ENCODE peak calls at places on chromosomes 4 and X, in seven cellular contexts. One of them, this sample, is unnamed.

GRCh38 chr4:87853108-87853507 is 20.3 kb downstream of the MEPE start:
- DNase-seq in H9: no peak
- DNase-seq in AG08396: peak; percentile 31
- DNase-seq in NCI-H69: peak; percentile 17
- DNase-seq in activated naive CD4-positive, alpha-beta T cell: no peak
- DNase-seq in lower leg skin: no peak
- DNase-seq in HCEC 1CT: peak; percentile 22
- DNase-seq in this sample: no peak

GRCh38 chr4:123017078-123017477 is 94.7 kb upstream of the NUDT6 start:
- DNase-seq in H9: no peak
- DNase-seq in AG08396: no peak
- DNase-seq in NCI-H69: no peak
- DNase-seq in activated naive CD4-positive, alpha-beta T cell: no peak
- DNase-seq in lower leg skin: no peak
- DNase-seq in HCEC 1CT: no peak
- DNase-seq in this sample: no peak

GRCh38 chr4:57083107-57083506 is 27.1 kb downstream of the IGFBP7 start:
- DNase-seq in H9: no peak
- DNase-seq in AG08396: no peak
- DNase-seq in NCI-H69: no peak
- DNase-seq in activated naive CD4-positive, alpha-beta T cell: no peak
- DNase-seq in lower leg skin: no peak
- DNase-seq in HCEC 1CT: peak; percentile 8
- DNase-seq in this sample: no peak

GRCh38 chr4:102717448-102718092 is 43.2 kb downstream of the MANBA start:
- DNase-seq in H9: no peak
- DNase-seq in AG08396: no peak
- DNase-seq in NCI-H69: no peak
- DNase-seq in activated naive CD4-positive, alpha-beta T cell: no peak
- DNase-seq in lower leg skin: no peak
- DNase-seq in HCEC 1CT: peak; percentile 15
- DNase-seq in this sample: no peak

GRCh38 chrX:105461013-105461412 is 240.5 kb upstream of the TEX13A start:
- DNase-seq in H9: no peak
- DNase-seq in AG08396: no peak
- DNase-seq in NCI-H69: no peak
- DNase-seq in activated naive CD4-positive, alpha-beta T cell: no peak
- DNase-seq in lower leg skin: no peak
- DNase-seq in HCEC 1CT: peak; percentile 46
- DNase-seq in this sample: no peak

GRCh38 chrX:130981836-130982235 is 76.3 kb upstream of the ARHGAP36 start:
- DNase-seq in H9: no peak
- DNase-seq in AG08396: no peak
- DNase-seq in NCI-H69: no peak
- DNase-seq in activated naive CD4-positive, alpha-beta T cell: no peak
- DNase-seq in lower leg skin: no peak
- DNase-seq in HCEC 1CT: peak; percentile 11
- DNase-seq in this sample: no peak

GRCh38 chr4:52836653-52837052 is 25.5 kb upstream of the RASL11B start:
- DNase-seq in H9: no peak
- DNase-seq in AG08396: no peak
- DNase-seq in NCI-H69: no peak
- DNase-seq in activated naive CD4-positive, alpha-beta T cell: no peak
- DNase-seq in lower leg skin: no peak
- DNase-seq in HCEC 1CT: peak; percentile 2
- DNase-seq in this sample: no peak

GRCh38 chr4:81466841-81467671 is 4.7 kb downstream of the RASGEF1B start:
- DNase-seq in H9: peak; percentile 47
- DNase-seq in AG08396: peak; percentile 48
- DNase-seq in NCI-H69: peak; percentile 81
- DNase-seq in activated naive CD4-positive, alpha-beta T cell: peak; percentile 44
- DNase-seq in lower leg skin: no peak
- DNase-seq in HCEC 1CT: peak; percentile 14
- DNase-seq in this sample: peak; percentile 73

GRCh38 chr4:1400861-1401408 is 5.3 kb downstream of the NKX1-1 start:
- DNase-seq in H9: no peak
- DNase-seq in AG08396: peak; percentile 21
- DNase-seq in NCI-H69: no peak
- DNase-seq in activated naive CD4-positive, alpha-beta T cell: no peak
- DNase-seq in lower leg skin: peak; percentile 48
- DNase-seq in HCEC 1CT: no peak
- DNase-seq in this sample: no peak

GRCh38 chr4:111641813-111642579 is 503.3 kb upstream of the FAM241A start:
- DNase-seq in H9: peak; percentile 67
- DNase-seq in AG08396: peak; percentile 65
- DNase-seq in NCI-H69: peak; percentile 88
- DNase-seq in activated naive CD4-positive, alpha-beta T cell: no peak
- DNase-seq in lower leg skin: peak; percentile 81
- DNase-seq in HCEC 1CT: peak; percentile 78
- DNase-seq in this sample: peak; percentile 68

GRCh38 chr4:78634011-78634664 is 82.6 kb downstream of the ANXA3 start:
- DNase-seq in H9: no peak
- DNase-seq in AG08396: no peak
- DNase-seq in NCI-H69: no peak
- DNase-seq in activated naive CD4-positive, alpha-beta T cell: no peak
- DNase-seq in lower leg skin: peak; percentile 90
- DNase-seq in HCEC 1CT: no peak
- DNase-seq in this sample: no peak

GRCh38 chr4:150381671-150382427 is 200.1 kb upstream of the MAB21L2 start:
- DNase-seq in H9: no peak
- DNase-seq in AG08396: no peak
- DNase-seq in NCI-H69: no peak
- DNase-seq in activated naive CD4-positive, alpha-beta T cell: no peak
- DNase-seq in lower leg skin: no peak
- DNase-seq in HCEC 1CT: peak; percentile 58
- DNase-seq in this sample: no peak

GRCh38 chr4:4867745-4868505 is 8.5 kb downstream of the MSX1 start:
- DNase-seq in H9: no peak
- DNase-seq in AG08396: peak; percentile 40
- DNase-seq in NCI-H69: peak; percentile 6
- DNase-seq in activated naive CD4-positive, alpha-beta T cell: no peak
- DNase-seq in lower leg skin: no peak
- DNase-seq in HCEC 1CT: no peak
- DNase-seq in this sample: no peak

GRCh38 chr4:15001248-15001824 is 945 bp upstream of the CPEB2 start:
- DNase-seq in H9: no peak
- DNase-seq in AG08396: peak; percentile 72
- DNase-seq in NCI-H69: peak; percentile 88
- DNase-seq in activated naive CD4-positive, alpha-beta T cell: peak; percentile 44
- DNase-seq in lower leg skin: peak; percentile 97
- DNase-seq in HCEC 1CT: peak; percentile 83
- DNase-seq in this sample: peak; percentile 42

GRCh38 chr4:129371901-129372300 is 275.9 kb downstream of the C4orf33 start:
- DNase-seq in H9: no peak
- DNase-seq in AG08396: no peak
- DNase-seq in NCI-H69: no peak
- DNase-seq in activated naive CD4-positive, alpha-beta T cell: no peak
- DNase-seq in lower leg skin: no peak
- DNase-seq in HCEC 1CT: no peak
- DNase-seq in this sample: no peak

GRCh38 chr4:139740531-139741041 is 75.0 kb downstream of the MGST2 start:
- DNase-seq in H9: no peak
- DNase-seq in AG08396: peak; percentile 76
- DNase-seq in NCI-H69: peak; percentile 89
- DNase-seq in activated naive CD4-positive, alpha-beta T cell: no peak
- DNase-seq in lower leg skin: peak; percentile 91
- DNase-seq in HCEC 1CT: peak; percentile 83
- DNase-seq in this sample: no peak

GRCh38 chrX:70592091-70592490 is 147.5 kb downstream of the DLG3 start:
- DNase-seq in H9: no peak
- DNase-seq in AG08396: peak; percentile 50
- DNase-seq in NCI-H69: no peak
- DNase-seq in activated naive CD4-positive, alpha-beta T cell: no peak
- DNase-seq in lower leg skin: no peak
- DNase-seq in HCEC 1CT: peak; percentile 69
- DNase-seq in this sample: no peak

GRCh38 chrX:22818061-22818460 is 181.7 kb upstream of the DDX53 start:
- DNase-seq in H9: no peak
- DNase-seq in AG08396: no peak
- DNase-seq in NCI-H69: no peak
- DNase-seq in activated naive CD4-positive, alpha-beta T cell: no peak
- DNase-seq in lower leg skin: no peak
- DNase-seq in HCEC 1CT: no peak
- DNase-seq in this sample: no peak

GRCh38 chr4:11488657-11489448 is 60.2 kb upstream of the HS3ST1 start:
- DNase-seq in H9: no peak
- DNase-seq in AG08396: no peak
- DNase-seq in NCI-H69: no peak
- DNase-seq in activated naive CD4-positive, alpha-beta T cell: no peak
- DNase-seq in lower leg skin: no peak
- DNase-seq in HCEC 1CT: no peak
- DNase-seq in this sample: no peak

GRCh38 chr4:147481577-147482109 is 746 bp downstream of the EDNRA start:
- DNase-seq in H9: peak; percentile 37
- DNase-seq in AG08396: peak; percentile 34
- DNase-seq in NCI-H69: no peak
- DNase-seq in activated naive CD4-positive, alpha-beta T cell: no peak
- DNase-seq in lower leg skin: no peak
- DNase-seq in HCEC 1CT: no peak
- DNase-seq in this sample: no peak

GRCh38 chr4:18566970-18567799 is 545.6 kb upstream of the LCORL start:
- DNase-seq in H9: no peak
- DNase-seq in AG08396: no peak
- DNase-seq in NCI-H69: no peak
- DNase-seq in activated naive CD4-positive, alpha-beta T cell: no peak
- DNase-seq in lower leg skin: no peak
- DNase-seq in HCEC 1CT: no peak
- DNase-seq in this sample: no peak

GRCh38 chrX:57952320-57952678 is 42.0 kb upstream of the ZXDA start:
- DNase-seq in H9: no peak
- DNase-seq in AG08396: no peak
- DNase-seq in NCI-H69: no peak
- DNase-seq in activated naive CD4-positive, alpha-beta T cell: no peak
- DNase-seq in lower leg skin: no peak
- DNase-seq in HCEC 1CT: no peak
- DNase-seq in this sample: no peak

GRCh38 chrX:95762716-95763115 is 921.9 kb upstream of the DIAPH2 start:
- DNase-seq in H9: no peak
- DNase-seq in AG08396: no peak
- DNase-seq in NCI-H69: peak; percentile 11
- DNase-seq in activated naive CD4-positive, alpha-beta T cell: no peak
- DNase-seq in lower leg skin: no peak
- DNase-seq in HCEC 1CT: no peak
- DNase-seq in this sample: no peak

GRCh38 chr4:8853249-8853648 is 18.4 kb downstream of the HMX1 start:
- DNase-seq in H9: no peak
- DNase-seq in AG08396: no peak
- DNase-seq in NCI-H69: no peak
- DNase-seq in activated naive CD4-positive, alpha-beta T cell: no peak
- DNase-seq in lower leg skin: no peak
- DNase-seq in HCEC 1CT: no peak
- DNase-seq in this sample: no peak

GRCh38 chr4:101211146-101211553 is 136.2 kb downstream of the PPP3CA start:
- DNase-seq in H9: no peak
- DNase-seq in AG08396: no peak
- DNase-seq in NCI-H69: peak; percentile 80
- DNase-seq in activated naive CD4-positive, alpha-beta T cell: no peak
- DNase-seq in lower leg skin: no peak
- DNase-seq in HCEC 1CT: peak; percentile 47
- DNase-seq in this sample: no peak

GRCh38 chr4:8278009-8278395 is 8.4 kb downstream of the HTRA3 start:
- DNase-seq in H9: no peak
- DNase-seq in AG08396: no peak
- DNase-seq in NCI-H69: peak; percentile 18
- DNase-seq in activated naive CD4-positive, alpha-beta T cell: no peak
- DNase-seq in lower leg skin: no peak
- DNase-seq in HCEC 1CT: no peak
- DNase-seq in this sample: no peak

GRCh38 chr4:59553739-59554126 is 1646.4 kb upstream of the ADGRL3 start:
- DNase-seq in H9: no peak
- DNase-seq in AG08396: peak; percentile 26
- DNase-seq in NCI-H69: no peak
- DNase-seq in activated naive CD4-positive, alpha-beta T cell: no peak
- DNase-seq in lower leg skin: no peak
- DNase-seq in HCEC 1CT: no peak
- DNase-seq in this sample: no peak

GRCh38 chrX:39592776-39593175 is 505.0 kb downstream of the BCOR start:
- DNase-seq in H9: no peak
- DNase-seq in AG08396: no peak
- DNase-seq in NCI-H69: no peak
- DNase-seq in activated naive CD4-positive, alpha-beta T cell: no peak
- DNase-seq in lower leg skin: no peak
- DNase-seq in HCEC 1CT: no peak
- DNase-seq in this sample: no peak

GRCh38 chrX:73851014-73852009 is 288.3 kb downstream of the CHIC1 start:
- DNase-seq in H9: no peak
- DNase-seq in AG08396: peak; percentile 82
- DNase-seq in NCI-H69: no peak
- DNase-seq in activated naive CD4-positive, alpha-beta T cell: no peak
- DNase-seq in lower leg skin: peak; percentile 97
- DNase-seq in HCEC 1CT: no peak
- DNase-seq in this sample: no peak

GRCh38 chrX:132631579-132632232 is 142.9 kb upstream of the MBNL3 start:
- DNase-seq in H9: no peak
- DNase-seq in AG08396: peak; percentile 20
- DNase-seq in NCI-H69: peak; percentile 4
- DNase-seq in activated naive CD4-positive, alpha-beta T cell: no peak
- DNase-seq in lower leg skin: no peak
- DNase-seq in HCEC 1CT: no peak
- DNase-seq in this sample: peak; percentile 9

GRCh38 chr4:31674313-31674947 is 954.3 kb downstream of the PCDH7 start:
- DNase-seq in H9: peak; percentile 34
- DNase-seq in AG08396: no peak
- DNase-seq in NCI-H69: peak; percentile 6
- DNase-seq in activated naive CD4-positive, alpha-beta T cell: no peak
- DNase-seq in lower leg skin: no peak
- DNase-seq in HCEC 1CT: no peak
- DNase-seq in this sample: no peak